ENCODE peak calls at places on chromosomes 6 and 20, in eight cellular contexts. I is prostate gland, N is psoas muscle, Z is GM23248, B is fibroblast of lung, Y is lower lobe of right lung, V is thoracic aorta, D is IMR-90. F is an unnamed sample. For H3K9me3, the result is how much of the 10 kb centered on the place peaks cover.

GRCh38 chr6:158011478-158011920 is 29.8 kb downstream of the SYNJ2 start:
- DNase-seq in I (no peak), V (no peak), B (peak), D (peak), N (no peak), Z (no peak), Y (no peak), F (no peak)

GRCh38 chr6:67909354-67909753 is 725.7 kb upstream of the ADGRB3 start:
- DNase-seq in I (no peak), V (no peak), Y (no peak), N (no peak), D (no peak), B (no peak), Z (no peak), F (no peak)

GRCh38 chr6:36358235-36358915 is 21.7 kb upstream of the BNIP5 start:
- DNase-seq in B (no peak), D (peak), V (no peak), Y (no peak), N (no peak), I (no peak), Z (no peak), F (no peak)

GRCh38 chr6:129906515-129907077 is 45.5 kb upstream of the TMEM244 start:
- DNase-seq in B (no peak), V (no peak), Y (no peak), I (no peak), Z (no peak), N (no peak), D (no peak), F (no peak)

GRCh38 chr6:161186173-161186769 is 87.6 kb downstream of the AGPAT4 start:
- DNase-seq in D (peak), Z (peak), V (no peak), Y (peak), B (peak), N (no peak), I (no peak), F (no peak)

GRCh38 chr6:159301277-159301676 is 132.1 kb downstream of the FNDC1 start:
- DNase-seq in D (no peak), Z (no peak), I (no peak), N (no peak), B (no peak), V (no peak), Y (no peak), F (no peak)

GRCh38 chr6:32950010-32950409 is 2.9 kb downstream of the HLA-DMA start:
- DNase-seq in I (no peak), B (no peak), D (no peak), N (no peak), Z (no peak), Y (no peak), V (no peak), F (no peak)

GRCh38 chr6:110098511-110099116 is 80.9 kb downstream of the WASF1 start:
- DNase-seq in D (no peak), Z (no peak), V (no peak), I (peak), B (no peak), N (no peak), Y (no peak), F (no peak)

GRCh38 chr6:78770766-78771165 is 96.6 kb upstream of the IRAK1BP1 start:
- DNase-seq in N (no peak), D (no peak), I (no peak), Y (no peak), B (no peak), Z (no peak), V (no peak), F (no peak)

GRCh38 chr6:56040875-56041274 is 165.5 kb upstream of the BMP5 start:
- DNase-seq in N (no peak), I (no peak), D (peak), V (no peak), Z (peak), B (peak), Y (no peak), F (no peak)

GRCh38 chr6:123965894-123966293 is 162.2 kb downstream of the NKAIN2 start:
- DNase-seq in N (no peak), I (no peak), V (no peak), Y (no peak), D (peak), Z (peak), B (peak), F (no peak)

GRCh38 chr6:63066053-63066704 is 145.1 kb upstream of the FKBP1C start:
- DNase-seq in N (no peak), B (no peak), Y (no peak), D (no peak), V (no peak), I (no peak), Z (no peak), F (no peak)

GRCh38 chr6:25449774-25450173 is 170.6 kb downstream of the CARMIL1 start:
- DNase-seq in I (no peak), Y (no peak), B (no peak), Z (no peak), D (no peak), V (no peak), N (no peak), F (no peak)

GRCh38 chr20:13685623-13686022 is 46.9 kb upstream of the TASP1 start:
- DNase-seq in B (no peak), Y (no peak), I (no peak), Z (no peak), V (no peak), N (no peak), D (no peak), F (no peak)

GRCh38 chr6:132614554-132614953 is 9.5 kb downstream of the TAAR2 start:
- DNase-seq in V (no peak), Z (no peak), I (no peak), B (no peak), Y (no peak), D (no peak), N (no peak), F (no peak)

GRCh38 chr6:17905611-17906592 is 81.5 kb downstream of the KIF13A start:
- DNase-seq in N (no peak), I (no peak), Y (no peak), B (peak), V (no peak), D (peak), Z (peak), F (no peak)

GRCh38 chr20:16147916-16148315 is 425.3 kb downstream of the KIF16B start:
- DNase-seq in I (no peak), Z (no peak), Y (no peak), B (no peak), D (no peak), V (no peak), N (no peak), F (no peak)

GRCh38 chr20:58481541-58482021 is 33.6 kb downstream of the APCDD1L start:
- DNase-seq in I (no peak), N (peak), Z (peak), V (no peak), B (peak), D (no peak), Y (no peak), F (no peak)

GRCh38 chr6:130306377-130306776 is 59.4 kb upstream of the TMEM200A start:
- DNase-seq in B (peak), N (no peak), V (no peak), D (peak), Z (no peak), I (no peak), Y (no peak), F (no peak)

GRCh38 chr6:168495636-168496035 is 54.7 kb downstream of the SMOC2 start:
- DNase-seq in Z (no peak), N (no peak), V (no peak), D (no peak), B (no peak), I (no peak), Y (no peak), F (no peak)

GRCh38 chr6:168495133-168495532 is 54.1 kb downstream of the SMOC2 start:
- DNase-seq in D (no peak), B (no peak), I (no peak), V (no peak), N (no peak), Y (no peak), Z (no peak), F (no peak)

GRCh38 chr6:168497381-168497780 is 56.4 kb downstream of the SMOC2 start:
- DNase-seq in Z (no peak), I (no peak), N (no peak), Y (no peak), D (no peak), B (no peak), V (no peak), F (no peak)

GRCh38 chr6:168496932-168497331 is 55.9 kb downstream of the SMOC2 start:
- DNase-seq in V (no peak), B (no peak), Z (no peak), N (no peak), D (no peak), Y (no peak), I (no peak), F (no peak)

GRCh38 chr6:168496139-168496840 is 55.3 kb downstream of the SMOC2 start:
- DNase-seq in V (no peak), N (no peak), D (no peak), Y (no peak), I (no peak), Z (no peak), B (no peak), F (no peak)
- H3K9me3 ChIP-seq in V (under half), N (under half), D (under half), Y (under half), I (under half), Z (under half), B (under half), F (under half)

DNA sequence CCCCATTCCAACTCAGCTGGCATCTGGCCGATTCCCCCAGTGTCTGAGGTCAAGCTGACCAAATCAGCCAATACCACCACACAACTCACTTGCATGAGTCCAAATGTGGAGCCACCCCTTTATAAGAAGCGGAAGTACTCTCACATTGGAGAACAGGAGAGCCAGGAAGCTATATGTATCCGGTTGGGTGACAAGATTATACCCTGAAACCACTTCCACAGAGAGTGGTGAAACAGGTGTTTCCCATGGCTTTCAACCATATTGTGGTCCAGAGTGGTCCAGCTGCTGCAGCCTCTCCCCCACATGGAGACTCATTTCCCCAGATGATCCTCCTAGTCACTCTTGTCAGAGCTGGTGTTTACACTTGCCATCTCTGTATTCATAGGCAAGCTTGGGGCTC is 24.0 kb upstream of the SERINC1 start:
- DNase-seq in V (no peak), Z (no peak), D (no peak), I (no peak), Y (no peak), N (no peak), B (no peak), F (no peak)
- H3K9me3 ChIP-seq in V (under half), Z (under half), D (under half), I (under half), Y (under half), N (under half), B (under half), F (under half)

DNA sequence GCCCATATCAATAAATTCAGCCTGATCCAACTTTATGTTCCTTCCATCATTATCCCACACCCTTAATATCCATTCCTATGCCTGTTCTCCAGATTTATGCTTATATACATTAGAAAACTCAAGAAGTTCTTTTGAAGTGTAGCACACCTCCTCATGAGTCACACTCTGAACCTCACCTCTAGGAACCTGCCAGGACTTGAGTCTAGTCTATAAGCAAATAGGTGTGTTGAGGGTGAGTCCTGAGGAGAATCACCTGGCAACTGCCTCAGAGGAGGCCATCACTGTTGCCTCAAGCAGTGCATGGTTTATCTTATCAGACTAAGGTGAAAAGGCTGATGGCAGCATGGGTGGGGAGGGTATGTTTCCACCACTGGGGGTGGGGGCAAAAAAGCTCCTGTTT is 496.7 kb downstream of the C6orf118 start:
- DNase-seq in D (no peak), I (no peak), Y (no peak), N (no peak), B (no peak), V (no peak), Z (no peak), F (no peak)
- H3K9me3 ChIP-seq in D (under half), I (under half), Y (under half), N (under half), B (under half), V (under half), Z (under half), F (under half)

GRCh38 chr6:44627091-44627878 is 239.8 kb downstream of the CDC5L start:
- DNase-seq in B (no peak), Y (peak), N (no peak), I (no peak), Z (no peak), V (no peak), D (no peak), F (no peak)

GRCh38 chr6:44628347-44628746 is 240.8 kb downstream of the CDC5L start:
- DNase-seq in B (no peak), Y (no peak), V (no peak), D (no peak), Z (no peak), I (no peak), N (no peak), F (no peak)

GRCh38 chr6:44627879-44628271 is 240.4 kb downstream of the CDC5L start:
- DNase-seq in Z (no peak), V (no peak), B (no peak), D (no peak), I (no peak), Y (no peak), N (no peak), F (no peak)

GRCh38 chr6:44625996-44626395 is 238.5 kb downstream of the CDC5L start:
- DNase-seq in V (no peak), N (no peak), Z (no peak), D (no peak), I (no peak), Y (no peak), B (no peak), F (no peak)

DNA sequence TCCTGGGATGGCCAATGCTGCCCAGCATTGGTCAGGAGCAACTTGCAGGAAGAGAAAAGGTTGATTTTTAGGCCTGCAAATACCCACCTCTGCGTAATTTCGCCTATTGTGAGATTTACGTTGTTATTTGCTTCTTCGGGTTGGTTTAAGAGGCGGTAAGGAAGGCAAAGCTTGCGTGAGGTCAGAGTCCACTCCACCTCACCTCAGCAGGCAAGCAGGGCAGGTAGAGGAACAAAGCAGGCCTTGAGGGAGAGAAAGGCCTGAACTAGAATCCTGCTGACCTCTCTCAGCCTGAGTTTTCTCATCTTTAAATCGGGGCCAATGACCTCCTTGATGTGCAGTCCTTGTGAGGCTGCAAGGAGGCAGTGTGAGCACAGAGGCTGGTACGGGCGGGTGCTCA is 239.1 kb downstream of the CDC5L start:
- DNase-seq in D (no peak), N (no peak), B (no peak), Y (no peak), I (no peak), Z (no peak), V (no peak), F (no peak)
- H3K9me3 ChIP-seq in D (under half), N (under half), B (under half), Y (under half), I (under half), Z (under half), V (under half), F (under half)